ENCODE peak calls at places on chromosomes 11 and 22, in nine cellular contexts. One of them, this sample, is unnamed.

GRCh38 chr22:17728786-17729185 is 45.5 kb downstream of the BID start:
- DNase-seq in dorsolateral prefrontal cortex: no peak
- DNase-seq in activated B cell treated with CpG ODN at 0.5 μM for 24 hours: no peak
- DNase-seq in cardiac muscle cell: no peak
- DNase-seq in Peyer's patch: no peak
- DNase-seq in AG09309: no peak
- DNase-seq in upper lobe of right lung: no peak
- DNase-seq in GM12865: no peak
- DNase-seq in OCI-LY7: no peak
- DNase-seq in this sample: no peak

GRCh38 chr11:119424276-119424675 is 1.3 kb upstream of the THY1 start:
- DNase-seq in activated B cell treated with CpG ODN at 0.5 μM for 24 hours: no peak
- DNase-seq in GM12865: no peak
- DNase-seq in upper lobe of right lung: no peak
- DNase-seq in dorsolateral prefrontal cortex: no peak
- DNase-seq in OCI-LY7: no peak
- DNase-seq in Peyer's patch: no peak
- DNase-seq in AG09309: no peak
- DNase-seq in cardiac muscle cell: no peak
- DNase-seq in this sample: no peak

GRCh38 chr11:36464720-36465119 is 45.4 kb downstream of the TRAF6 start:
- DNase-seq in Peyer's patch: no peak
- DNase-seq in GM12865: no peak
- DNase-seq in dorsolateral prefrontal cortex: no peak
- DNase-seq in activated B cell treated with CpG ODN at 0.5 μM for 24 hours: no peak
- DNase-seq in AG09309: no peak
- DNase-seq in OCI-LY7: no peak
- DNase-seq in upper lobe of right lung: no peak
- DNase-seq in cardiac muscle cell: no peak
- DNase-seq in this sample: no peak

GRCh38 chr22:50114221-50114981 is 24.6 kb downstream of the MOV10L1 start:
- DNase-seq in activated B cell treated with CpG ODN at 0.5 μM for 24 hours: no peak
- DNase-seq in upper lobe of right lung: peak; percentile 76
- DNase-seq in dorsolateral prefrontal cortex: no peak
- DNase-seq in cardiac muscle cell: peak; percentile 88
- DNase-seq in OCI-LY7: no peak
- DNase-seq in GM12865: no peak
- DNase-seq in Peyer's patch: no peak
- DNase-seq in AG09309: peak; percentile 37
- DNase-seq in this sample: no peak

GRCh38 chr11:62830904-62831519 is 839 bp downstream of the STX5 start:
- DNase-seq in OCI-LY7: peak; percentile 74
- DNase-seq in Peyer's patch: peak; percentile 49
- DNase-seq in GM12865: peak; percentile 28
- DNase-seq in AG09309: no peak
- DNase-seq in dorsolateral prefrontal cortex: no peak
- DNase-seq in cardiac muscle cell: no peak
- DNase-seq in activated B cell treated with CpG ODN at 0.5 μM for 24 hours: no peak
- DNase-seq in upper lobe of right lung: no peak
- DNase-seq in this sample: no peak

GRCh38 chr11:14413307-14414072 is 54.5 kb upstream of the RRAS2 start:
- DNase-seq in OCI-LY7: no peak
- DNase-seq in AG09309: no peak
- DNase-seq in upper lobe of right lung: no peak
- DNase-seq in GM12865: peak; percentile 6
- DNase-seq in dorsolateral prefrontal cortex: no peak
- DNase-seq in cardiac muscle cell: peak; percentile 83
- DNase-seq in activated B cell treated with CpG ODN at 0.5 μM for 24 hours: no peak
- DNase-seq in Peyer's patch: no peak
- DNase-seq in this sample: no peak

GRCh38 chr11:16778286-16778685 is 39.8 kb downstream of the C11orf58 start:
- DNase-seq in GM12865: no peak
- DNase-seq in AG09309: no peak
- DNase-seq in OCI-LY7: no peak
- DNase-seq in cardiac muscle cell: no peak
- DNase-seq in dorsolateral prefrontal cortex: no peak
- DNase-seq in upper lobe of right lung: peak; percentile 15
- DNase-seq in activated B cell treated with CpG ODN at 0.5 μM for 24 hours: no peak
- DNase-seq in Peyer's patch: no peak
- DNase-seq in this sample: no peak

GRCh38 chr22:40462195-40462988 is 92.0 kb downstream of the SGSM3 start:
- DNase-seq in activated B cell treated with CpG ODN at 0.5 μM for 24 hours: no peak
- DNase-seq in GM12865: peak; percentile 31
- DNase-seq in dorsolateral prefrontal cortex: no peak
- DNase-seq in Peyer's patch: peak; percentile 60
- DNase-seq in OCI-LY7: peak; percentile 53
- DNase-seq in AG09309: no peak
- DNase-seq in cardiac muscle cell: no peak
- DNase-seq in upper lobe of right lung: no peak
- DNase-seq in this sample: no peak

GRCh38 chr11:111047376-111047775 is 198.1 kb upstream of the POU2AF2 start:
- DNase-seq in Peyer's patch: no peak
- DNase-seq in AG09309: no peak
- DNase-seq in dorsolateral prefrontal cortex: no peak
- DNase-seq in OCI-LY7: no peak
- DNase-seq in GM12865: no peak
- DNase-seq in cardiac muscle cell: no peak
- DNase-seq in upper lobe of right lung: no peak
- DNase-seq in activated B cell treated with CpG ODN at 0.5 μM for 24 hours: no peak
- DNase-seq in this sample: no peak

GRCh38 chr11:28448186-28448585 is 340.0 kb downstream of the METTL15 start:
- DNase-seq in OCI-LY7: no peak
- DNase-seq in activated B cell treated with CpG ODN at 0.5 μM for 24 hours: no peak
- DNase-seq in Peyer's patch: no peak
- DNase-seq in upper lobe of right lung: no peak
- DNase-seq in GM12865: no peak
- DNase-seq in cardiac muscle cell: no peak
- DNase-seq in AG09309: peak; percentile 18
- DNase-seq in dorsolateral prefrontal cortex: no peak
- DNase-seq in this sample: no peak

GRCh38 chr22:44389926-44390925 is 77.5 kb upstream of the SHISAL1 start:
- DNase-seq in OCI-LY7: no peak
- DNase-seq in Peyer's patch: no peak
- DNase-seq in AG09309: no peak
- DNase-seq in cardiac muscle cell: no peak
- DNase-seq in dorsolateral prefrontal cortex: peak; percentile 8
- DNase-seq in GM12865: no peak
- DNase-seq in upper lobe of right lung: peak; percentile 44
- DNase-seq in activated B cell treated with CpG ODN at 0.5 μM for 24 hours: no peak
- DNase-seq in this sample: no peak

GRCh38 chr22:19635644-19636043 is 78.7 kb upstream of the SEPTIN5 start:
- DNase-seq in AG09309: no peak
- DNase-seq in OCI-LY7: no peak
- DNase-seq in activated B cell treated with CpG ODN at 0.5 μM for 24 hours: no peak
- DNase-seq in GM12865: no peak
- DNase-seq in upper lobe of right lung: no peak
- DNase-seq in cardiac muscle cell: no peak
- DNase-seq in dorsolateral prefrontal cortex: no peak
- DNase-seq in Peyer's patch: peak; percentile 21
- DNase-seq in this sample: no peak

GRCh38 chr22:30017375-30017774 is 62.9 kb upstream of the HORMAD2 start:
- DNase-seq in GM12865: no peak
- DNase-seq in OCI-LY7: no peak
- DNase-seq in AG09309: peak; percentile 39
- DNase-seq in upper lobe of right lung: no peak
- DNase-seq in activated B cell treated with CpG ODN at 0.5 μM for 24 hours: no peak
- DNase-seq in cardiac muscle cell: no peak
- DNase-seq in Peyer's patch: no peak
- DNase-seq in dorsolateral prefrontal cortex: no peak
- DNase-seq in this sample: no peak

GRCh38 chr11:44223261-44223660 is 86.7 kb downstream of the ALX4 start:
- DNase-seq in activated B cell treated with CpG ODN at 0.5 μM for 24 hours: no peak
- DNase-seq in OCI-LY7: no peak
- DNase-seq in Peyer's patch: no peak
- DNase-seq in cardiac muscle cell: peak; percentile 50
- DNase-seq in GM12865: no peak
- DNase-seq in upper lobe of right lung: no peak
- DNase-seq in AG09309: no peak
- DNase-seq in dorsolateral prefrontal cortex: no peak
- DNase-seq in this sample: no peak

GRCh38 chr11:107017433-107018227 is 646 bp downstream of the GUCY1A2 start:
- DNase-seq in AG09309: no peak
- DNase-seq in Peyer's patch: no peak
- DNase-seq in cardiac muscle cell: peak; percentile 76
- DNase-seq in upper lobe of right lung: peak; percentile 67
- DNase-seq in OCI-LY7: no peak
- DNase-seq in dorsolateral prefrontal cortex: peak; percentile 58
- DNase-seq in GM12865: peak; percentile 63
- DNase-seq in activated B cell treated with CpG ODN at 0.5 μM for 24 hours: peak; percentile 14
- DNase-seq in this sample: peak; percentile 78

GRCh38 chr11:112196519-112197087 is 21.3 kb downstream of the BCO2 start:
- DNase-seq in Peyer's patch: no peak
- DNase-seq in GM12865: no peak
- DNase-seq in upper lobe of right lung: no peak
- DNase-seq in AG09309: no peak
- DNase-seq in dorsolateral prefrontal cortex: no peak
- DNase-seq in cardiac muscle cell: no peak
- DNase-seq in activated B cell treated with CpG ODN at 0.5 μM for 24 hours: no peak
- DNase-seq in OCI-LY7: no peak
- DNase-seq in this sample: no peak

GRCh38 chr11:112200252-112200651 is 24.9 kb downstream of the BCO2 start:
- DNase-seq in OCI-LY7: no peak
- DNase-seq in activated B cell treated with CpG ODN at 0.5 μM for 24 hours: no peak
- DNase-seq in upper lobe of right lung: no peak
- DNase-seq in cardiac muscle cell: no peak
- DNase-seq in AG09309: no peak
- DNase-seq in Peyer's patch: no peak
- DNase-seq in dorsolateral prefrontal cortex: no peak
- DNase-seq in GM12865: no peak
- DNase-seq in this sample: no peak

DNA sequence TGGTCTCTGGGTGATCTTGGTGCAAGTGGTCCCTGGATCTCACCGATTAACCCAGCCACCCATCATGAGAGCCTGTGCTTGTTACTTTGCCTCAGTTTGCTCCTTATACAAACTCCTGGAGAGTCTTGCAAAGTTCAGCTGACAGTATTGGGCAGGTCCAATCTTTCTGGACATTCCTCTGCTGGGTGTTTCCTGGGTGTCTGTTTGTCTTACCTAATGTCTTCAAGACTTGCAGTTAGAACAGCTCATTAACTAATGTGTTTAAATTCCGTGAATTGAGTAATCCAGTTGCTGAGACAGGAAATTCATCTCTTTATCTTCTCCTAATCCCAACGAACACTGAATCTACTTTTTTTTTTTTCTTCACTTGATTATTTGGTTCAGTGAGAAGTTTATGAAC is 20.6 kb downstream of the BCO2 start:
- DNase-seq in OCI-LY7: no peak
- DNase-seq in activated B cell treated with CpG ODN at 0.5 μM for 24 hours: no peak
- DNase-seq in AG09309: peak; percentile 31
- DNase-seq in GM12865: no peak
- DNase-seq in Peyer's patch: no peak
- DNase-seq in upper lobe of right lung: no peak
- DNase-seq in cardiac muscle cell: peak; percentile 34
- DNase-seq in dorsolateral prefrontal cortex: no peak
- DNase-seq in this sample: no peak
- TF ChIP-seq CTCF in OCI-LY7: no peak
- TF ChIP-seq CTCF in activated B cell treated with CpG ODN at 0.5 μM for 24 hours: no peak
- TF ChIP-seq CTCF in AG09309: no peak
- TF ChIP-seq CTCF in GM12865: no peak
- TF ChIP-seq CTCF in Peyer's patch: no peak
- TF ChIP-seq CTCF in upper lobe of right lung: no peak
- TF ChIP-seq CTCF in cardiac muscle cell: no peak
- TF ChIP-seq CTCF in dorsolateral prefrontal cortex: no peak
- TF ChIP-seq CTCF in this sample: no peak

GRCh38 chr11:68996376-68997123 is 15.8 kb upstream of the MRGPRD start:
- DNase-seq in cardiac muscle cell: no peak
- DNase-seq in upper lobe of right lung: peak; percentile 55
- DNase-seq in AG09309: no peak
- DNase-seq in activated B cell treated with CpG ODN at 0.5 μM for 24 hours: no peak
- DNase-seq in GM12865: no peak
- DNase-seq in dorsolateral prefrontal cortex: no peak
- DNase-seq in Peyer's patch: peak; percentile 14
- DNase-seq in OCI-LY7: no peak
- DNase-seq in this sample: no peak
- TF ChIP-seq CTCF in cardiac muscle cell: no peak
- TF ChIP-seq CTCF in upper lobe of right lung: no peak
- TF ChIP-seq CTCF in AG09309: no peak
- TF ChIP-seq CTCF in activated B cell treated with CpG ODN at 0.5 μM for 24 hours: no peak
- TF ChIP-seq CTCF in GM12865: no peak
- TF ChIP-seq CTCF in dorsolateral prefrontal cortex: no peak
- TF ChIP-seq CTCF in Peyer's patch: no peak
- TF ChIP-seq CTCF in OCI-LY7: no peak
- TF ChIP-seq CTCF in this sample: no peak

GRCh38 chr11:70470127-70470526 is 71.8 kb downstream of the CTTN start:
- DNase-seq in cardiac muscle cell: peak; percentile 37
- DNase-seq in Peyer's patch: no peak
- DNase-seq in OCI-LY7: no peak
- DNase-seq in activated B cell treated with CpG ODN at 0.5 μM for 24 hours: no peak
- DNase-seq in dorsolateral prefrontal cortex: peak; percentile 27
- DNase-seq in AG09309: no peak
- DNase-seq in GM12865: peak; percentile 84
- DNase-seq in upper lobe of right lung: no peak
- DNase-seq in this sample: no peak

GRCh38 chr11:70473186-70473872 is 75.0 kb downstream of the CTTN start:
- DNase-seq in dorsolateral prefrontal cortex: no peak
- DNase-seq in Peyer's patch: no peak
- DNase-seq in GM12865: no peak
- DNase-seq in upper lobe of right lung: peak; percentile 60
- DNase-seq in cardiac muscle cell: no peak
- DNase-seq in activated B cell treated with CpG ODN at 0.5 μM for 24 hours: no peak
- DNase-seq in OCI-LY7: no peak
- DNase-seq in AG09309: no peak
- DNase-seq in this sample: no peak

GRCh38 chr11:70468256-70469230 is 70.2 kb downstream of the CTTN start:
- DNase-seq in upper lobe of right lung: no peak
- DNase-seq in AG09309: no peak
- DNase-seq in GM12865: no peak
- DNase-seq in dorsolateral prefrontal cortex: peak; percentile 12
- DNase-seq in Peyer's patch: no peak
- DNase-seq in activated B cell treated with CpG ODN at 0.5 μM for 24 hours: no peak
- DNase-seq in OCI-LY7: no peak
- DNase-seq in cardiac muscle cell: peak; percentile 30
- DNase-seq in this sample: no peak

GRCh38 chr11:70472240-70472639 is 73.9 kb downstream of the CTTN start:
- DNase-seq in upper lobe of right lung: peak; percentile 31
- DNase-seq in dorsolateral prefrontal cortex: no peak
- DNase-seq in AG09309: no peak
- DNase-seq in GM12865: no peak
- DNase-seq in activated B cell treated with CpG ODN at 0.5 μM for 24 hours: no peak
- DNase-seq in OCI-LY7: no peak
- DNase-seq in Peyer's patch: no peak
- DNase-seq in cardiac muscle cell: no peak
- DNase-seq in this sample: no peak

GRCh38 chr11:70471254-70471653 is 72.9 kb downstream of the CTTN start:
- DNase-seq in upper lobe of right lung: peak; percentile 51
- DNase-seq in Peyer's patch: no peak
- DNase-seq in AG09309: no peak
- DNase-seq in OCI-LY7: peak; percentile 47
- DNase-seq in activated B cell treated with CpG ODN at 0.5 μM for 24 hours: no peak
- DNase-seq in GM12865: peak; percentile 76
- DNase-seq in dorsolateral prefrontal cortex: no peak
- DNase-seq in cardiac muscle cell: peak; percentile 50
- DNase-seq in this sample: no peak
- TF ChIP-seq CTCF in upper lobe of right lung: peak; percentile 20
- TF ChIP-seq CTCF in Peyer's patch: no peak
- TF ChIP-seq CTCF in AG09309: no peak
- TF ChIP-seq CTCF in OCI-LY7: peak; percentile 68
- TF ChIP-seq CTCF in activated B cell treated with CpG ODN at 0.5 μM for 24 hours: no peak
- TF ChIP-seq CTCF in GM12865: peak; percentile 59
- TF ChIP-seq CTCF in dorsolateral prefrontal cortex: no peak
- TF ChIP-seq CTCF in cardiac muscle cell: peak; percentile 41
- TF ChIP-seq CTCF in this sample: no peak

GRCh38 chr11:78417175-78417887 is at the start of gene GAB2:
- DNase-seq in cardiac muscle cell: no peak
- DNase-seq in Peyer's patch: peak; percentile 66
- DNase-seq in AG09309: no peak
- DNase-seq in OCI-LY7: no peak
- DNase-seq in GM12865: no peak
- DNase-seq in upper lobe of right lung: no peak
- DNase-seq in activated B cell treated with CpG ODN at 0.5 μM for 24 hours: no peak
- DNase-seq in dorsolateral prefrontal cortex: no peak
- DNase-seq in this sample: peak; percentile 62
- TF ChIP-seq CTCF in cardiac muscle cell: no peak
- TF ChIP-seq CTCF in Peyer's patch: no peak
- TF ChIP-seq CTCF in AG09309: no peak
- TF ChIP-seq CTCF in OCI-LY7: no peak
- TF ChIP-seq CTCF in GM12865: no peak
- TF ChIP-seq CTCF in upper lobe of right lung: no peak
- TF ChIP-seq CTCF in activated B cell treated with CpG ODN at 0.5 μM for 24 hours: no peak
- TF ChIP-seq CTCF in dorsolateral prefrontal cortex: no peak
- TF ChIP-seq CTCF in this sample: no peak